ENCODE peak calls at places on chromosomes 7 and 10, in four cellular contexts. R is cardiac fibroblast, Q is astrocyte of the spinal cord, M is H54. Y is an unnamed sample.

GRCh38 chr7:22083711-22084289 is 138.1 kb upstream of the CDCA7L start:
- DNase-seq in R (peak), M (no peak), Q (peak), Y (no peak)

GRCh38 chr10:77801474-77802238 is 124.9 kb downstream of the DLG5 start:
- DNase-seq in R (peak), M (peak), Q (peak), Y (no peak)

GRCh38 chr10:6493521-6494451 is 86.3 kb downstream of the PRKCQ start:
- DNase-seq in M (no peak), R (peak), Q (peak), Y (no peak)

GRCh38 chr10:113148899-113149298 is 198.9 kb downstream of the TCF7L2 start:
- DNase-seq in Q (no peak), M (no peak), R (no peak), Y (no peak)

GRCh38 chr10:53361936-53362335 is 589.4 kb upstream of the MBL2 start:
- DNase-seq in M (no peak), R (no peak), Q (no peak), Y (no peak)

GRCh38 chr10:123890246-123890645 is 1.4 kb downstream of the CPXM2 start:
- DNase-seq in M (no peak), R (no peak), Q (no peak), Y (no peak)

GRCh38 chr10:95278061-95278988 is 12.5 kb downstream of the PDLIM1 start:
- DNase-seq in R (peak), M (no peak), Q (peak), Y (no peak)

GRCh38 chr7:81525901-81526300 is 243.9 kb downstream of the HGF start:
- DNase-seq in R (peak), Q (no peak), M (no peak), Y (no peak)

GRCh38 chr7:24869572-24869971 is 110.4 kb downstream of the OSBPL3 start:
- DNase-seq in Q (peak), R (no peak), M (no peak), Y (no peak)

GRCh38 chr10:86293323-86293840 is 73.2 kb downstream of the GRID1 start:
- DNase-seq in Q (no peak), M (no peak), R (no peak), Y (no peak)

GRCh38 chr10:104038537-104038936 is 47.1 kb downstream of the COL17A1 start:
- DNase-seq in M (no peak), Q (no peak), R (no peak), Y (no peak)

GRCh38 chr7:37901236-37901827 is 15.3 kb downstream of the SFRP4 start:
- DNase-seq in R (peak), Q (peak), M (no peak), Y (peak)

GRCh38 chr10:94583164-94583563 is 37.6 kb downstream of the HELLS start:
- DNase-seq in M (no peak), R (no peak), Q (no peak), Y (no peak)

GRCh38 chr10:11208908-11209809 is 191.5 kb downstream of the CELF2 start:
- DNase-seq in Q (no peak), M (no peak), R (no peak), Y (no peak)

GRCh38 chr7:131688738-131689661 is 132.6 kb upstream of the PODXL start:
- DNase-seq in Q (peak), M (peak), R (peak), Y (peak)

GRCh38 chr7:46029111-46029704 is 108.1 kb upstream of the IGFBP3 start:
- DNase-seq in Q (no peak), R (no peak), M (no peak), Y (no peak)

GRCh38 chr10:33238643-33239042 is 95.8 kb downstream of the NRP1 start:
- DNase-seq in Q (peak), R (peak), M (no peak), Y (no peak)

GRCh38 chr7:153320005-153320404 is 560.5 kb downstream of the ACTR3B start:
- DNase-seq in M (no peak), R (no peak), Q (no peak), Y (no peak)

GRCh38 chr7:2651336-2651735 is 19.6 kb downstream of the TTYH3 start:
- DNase-seq in M (no peak), Q (no peak), R (peak), Y (no peak)

GRCh38 chr7:137932881-137933269 is 69.0 kb downstream of the CREB3L2 start:
- DNase-seq in R (no peak), M (no peak), Q (peak), Y (no peak)

GRCh38 chr7:29243777-29244655 is 49.4 kb downstream of the CHN2 start:
- DNase-seq in M (no peak), Q (no peak), R (no peak), Y (no peak)

GRCh38 chr7:100472854-100473499 is 6.0 kb downstream of the TSC22D4 start:
- DNase-seq in Q (no peak), M (no peak), R (peak), Y (peak)

GRCh38 chr10:85420501-85421191 is 945.9 kb downstream of the GRID1 start:
- DNase-seq in R (no peak), M (no peak), Q (no peak), Y (no peak)

GRCh38 chr10:73413108-73413527 is 740 bp downstream of the ANXA7 start:
- DNase-seq in M (peak), R (no peak), Q (peak), Y (peak)

GRCh38 chr7:11343818-11344413 is 370.2 kb downstream of the PHF14 start:
- DNase-seq in R (peak), M (no peak), Q (peak), Y (peak)

GRCh38 chr7:32470871-32471270 is 19.3 kb downstream of the LSM5 start:
- DNase-seq in Q (no peak), M (no peak), R (no peak), Y (no peak)

GRCh38 chr10:126387931-126388911 is at the start of gene ADAM12:
- DNase-seq in Q (peak), M (no peak), R (peak), Y (no peak)

GRCh38 chr7:68364871-68365625 is 1233.2 kb upstream of the AUTS2 start:
- DNase-seq in Q (no peak), M (no peak), R (no peak), Y (no peak)

GRCh38 chr10:72449842-72450495 is 95.2 kb upstream of the DNAJB12 start:
- DNase-seq in M (no peak), Q (no peak), R (no peak), Y (no peak)

GRCh38 chr10:47047577-47048532 is 136.6 kb downstream of the PTPN20 start:
- DNase-seq in Q (peak), M (peak), R (peak), Y (peak)

GRCh38 chr10:31929986-31930675 is 1.5 kb upstream of the ARHGAP12 start:
- DNase-seq in R (peak), M (no peak), Q (peak), Y (no peak)

GRCh38 chr7:28269700-28270361 is 89.2 kb upstream of the JAZF1 start:
- DNase-seq in Q (no peak), R (no peak), M (no peak), Y (no peak)

GRCh38 chr10:100359030-100359432 is 12.0 kb downstream of the SCD start:
- DNase-seq in Q (no peak), R (peak), M (no peak), Y (no peak)

GRCh38 chr7:134602921-134603394 is 43.7 kb upstream of the BPGM start:
- DNase-seq in Q (peak), R (peak), M (no peak), Y (peak)

GRCh38 chr10:59047180-59047579 is 129.3 kb upstream of the PHYHIPL start:
- DNase-seq in M (no peak), Q (no peak), R (no peak), Y (no peak)

GRCh38 chr7:71650653-71651337 is 518.9 kb downstream of the GALNT17 start:
- DNase-seq in R (no peak), Q (no peak), M (no peak), Y (no peak)

GRCh38 chr10:123380491-123381085 is 226.4 kb downstream of the BUB3 start:
- DNase-seq in R (peak), Q (no peak), M (no peak), Y (peak)

GRCh38 chr7:22111661-22112060 is 166.0 kb upstream of the CDCA7L start:
- DNase-seq in M (no peak), R (no peak), Q (no peak), Y (no peak)

Y was measured in COLO829.